ENCODE peak calls at places on chromosome 14, in five cellular contexts. One of them, this sample, is unnamed.

GRCh38 chr14:74959596-74960180 is 4.3 kb upstream of the PGF start:
- DNase-seq in sciatic nerve: no peak
- DNase-seq in GM12891: no peak
- DNase-seq in RWPE1: peak
- DNase-seq in mesenchymal stem cell: no peak
- DNase-seq in this sample: no peak

GRCh38 chr14:90495357-90496276 is 98.8 kb downstream of the CALM1 start:
- DNase-seq in mesenchymal stem cell: peak
- DNase-seq in GM12891: peak
- DNase-seq in RWPE1: peak
- DNase-seq in sciatic nerve: peak
- DNase-seq in this sample: peak

GRCh38 chr14:100065161-100065871 is at the start of gene EVL:
- DNase-seq in mesenchymal stem cell: no peak
- DNase-seq in GM12891: no peak
- DNase-seq in RWPE1: no peak
- DNase-seq in sciatic nerve: no peak
- DNase-seq in this sample: no peak

GRCh38 chr14:93318927-93319326 is 13.9 kb downstream of the BTBD7 start:
- DNase-seq in mesenchymal stem cell: peak
- DNase-seq in GM12891: no peak
- DNase-seq in RWPE1: no peak
- DNase-seq in sciatic nerve: no peak
- DNase-seq in this sample: no peak

GRCh38 chr14:101477648-101478047 is 83.6 kb upstream of the DIO3 start:
- DNase-seq in mesenchymal stem cell: no peak
- DNase-seq in GM12891: no peak
- DNase-seq in RWPE1: peak
- DNase-seq in sciatic nerve: no peak
- DNase-seq in this sample: peak

GRCh38 chr14:51552275-51552674 is 99.4 kb upstream of the FRMD6 start:
- DNase-seq in RWPE1: no peak
- DNase-seq in mesenchymal stem cell: no peak
- DNase-seq in sciatic nerve: no peak
- DNase-seq in GM12891: no peak
- DNase-seq in this sample: no peak

GRCh38 chr14:102279688-102280348 is 25.1 kb downstream of the MOK start:
- DNase-seq in mesenchymal stem cell: peak
- DNase-seq in GM12891: no peak
- DNase-seq in RWPE1: peak
- DNase-seq in sciatic nerve: no peak
- DNase-seq in this sample: peak

GRCh38 chr14:96584199-96584906 is 82.2 kb downstream of the PAPOLA start:
- DNase-seq in RWPE1: peak
- DNase-seq in sciatic nerve: peak
- DNase-seq in GM12891: peak
- DNase-seq in mesenchymal stem cell: peak
- DNase-seq in this sample: peak

GRCh38 chr14:71372411-71372838 is 465.2 kb downstream of the PCNX1 start:
- DNase-seq in sciatic nerve: no peak
- DNase-seq in RWPE1: peak
- DNase-seq in GM12891: no peak
- DNase-seq in mesenchymal stem cell: peak
- DNase-seq in this sample: peak

GRCh38 chr14:101953151-101953550 is 11.2 kb upstream of the DYNC1H1 start:
- DNase-seq in sciatic nerve: peak
- DNase-seq in RWPE1: no peak
- DNase-seq in mesenchymal stem cell: no peak
- DNase-seq in GM12891: no peak
- DNase-seq in this sample: no peak

GRCh38 chr14:32697704-32698103 is 241.0 kb upstream of the NPAS3 start:
- DNase-seq in sciatic nerve: no peak
- DNase-seq in mesenchymal stem cell: peak
- DNase-seq in RWPE1: no peak
- DNase-seq in GM12891: no peak
- DNase-seq in this sample: peak

GRCh38 chr14:36941783-36942521 is 230.5 kb downstream of the SLC25A21 start:
- DNase-seq in mesenchymal stem cell: peak
- DNase-seq in GM12891: no peak
- DNase-seq in sciatic nerve: peak
- DNase-seq in RWPE1: peak
- DNase-seq in this sample: peak

GRCh38 chr14:54462048-54462447 is 20.9 kb upstream of the CNIH1 start:
- DNase-seq in RWPE1: peak
- DNase-seq in mesenchymal stem cell: no peak
- DNase-seq in GM12891: no peak
- DNase-seq in sciatic nerve: no peak
- DNase-seq in this sample: no peak

GRCh38 chr14:90388437-90388836 is 8.4 kb upstream of the CALM1 start:
- DNase-seq in mesenchymal stem cell: peak
- DNase-seq in sciatic nerve: no peak
- DNase-seq in GM12891: no peak
- DNase-seq in RWPE1: peak
- DNase-seq in this sample: peak

GRCh38 chr14:88552859-88553258 is 1.9 kb downstream of the PTPN21 start:
- DNase-seq in RWPE1: no peak
- DNase-seq in GM12891: no peak
- DNase-seq in mesenchymal stem cell: no peak
- DNase-seq in sciatic nerve: no peak
- DNase-seq in this sample: no peak

GRCh38 chr14:50677527-50678063 is 9.5 kb upstream of the SAV1 start:
- DNase-seq in RWPE1: peak
- DNase-seq in GM12891: no peak
- DNase-seq in mesenchymal stem cell: peak
- DNase-seq in sciatic nerve: no peak
- DNase-seq in this sample: peak

GRCh38 chr14:61578745-61579144 is 116.6 kb upstream of the HIF1A start:
- DNase-seq in GM12891: no peak
- DNase-seq in mesenchymal stem cell: peak
- DNase-seq in sciatic nerve: no peak
- DNase-seq in RWPE1: no peak
- DNase-seq in this sample: peak

GRCh38 chr14:101171650-101172049 is 268.1 kb upstream of the RTL1 start:
- DNase-seq in sciatic nerve: no peak
- DNase-seq in RWPE1: no peak
- DNase-seq in mesenchymal stem cell: no peak
- DNase-seq in GM12891: no peak
- DNase-seq in this sample: no peak

GRCh38 chr14:90087433-90087832 is 25.6 kb downstream of the KCNK13 start:
- DNase-seq in mesenchymal stem cell: peak
- DNase-seq in sciatic nerve: no peak
- DNase-seq in RWPE1: peak
- DNase-seq in GM12891: no peak
- DNase-seq in this sample: peak

GRCh38 chr14:30907659-30908057 is 33.3 kb downstream of the COCH start:
- DNase-seq in GM12891: no peak
- DNase-seq in sciatic nerve: no peak
- DNase-seq in mesenchymal stem cell: no peak
- DNase-seq in RWPE1: no peak
- DNase-seq in this sample: no peak

GRCh38 chr14:72825486-72825885 is 68.4 kb downstream of the DPF3 start:
- DNase-seq in mesenchymal stem cell: no peak
- DNase-seq in RWPE1: no peak
- DNase-seq in GM12891: no peak
- DNase-seq in sciatic nerve: no peak
- DNase-seq in this sample: no peak

This sample was measured in fibroblast of villous mesenchyme.